ENCODE peak calls at places on chromosomes 2 and 18, in eight cellular contexts. B is aorta; Y is left ventricle myocardium inferior; U is CD4-positive, CD25-positive, alpha-beta regulatory T cell; N is psoas muscle; R is osteoblast; P is astrocyte; J is cardiac muscle cell. K is an unnamed sample.

GRCh38 chr2:222703866-222704265 is 32.4 kb downstream of the MOGAT1 start:
- DNase-seq in U (no peak), P (peak), B (no peak), Y (no peak), J (peak), R (peak), N (no peak), K (no peak)

GRCh38 chr2:71385008-71385407 is 53.4 kb downstream of the ZNF638 start:
- DNase-seq in U (no peak), Y (no peak), B (no peak), J (peak), R (no peak), N (no peak), P (peak), K (no peak)

GRCh38 chr2:97748397-97748796 is 35.0 kb downstream of the ZAP70 start:
- DNase-seq in R (peak), Y (peak), N (no peak), B (no peak), J (peak), U (peak), P (no peak), K (no peak)

GRCh38 chr2:113208995-113209868 is 35.5 kb downstream of the PSD4 start:
- DNase-seq in B (peak), Y (no peak), N (no peak), P (peak), J (no peak), R (peak), U (no peak), K (no peak)

GRCh38 chr2:43542285-43542933 is 53.4 kb downstream of the THADA start:
- DNase-seq in R (no peak), N (no peak), J (peak), U (peak), Y (no peak), P (peak), B (no peak), K (no peak)

GRCh38 chr2:44941551-44942234 is at the start of gene SIX3:
- DNase-seq in B (no peak), N (no peak), U (peak), J (no peak), Y (no peak), R (peak), P (peak), K (no peak)

GRCh38 chr18:9824474-9824832 is 61.3 kb upstream of the TXNDC2 start:
- DNase-seq in Y (no peak), P (peak), U (no peak), J (peak), R (no peak), B (no peak), N (no peak), K (peak)

GRCh38 chr2:55109219-55109891 is 59.1 kb upstream of the RTN4 start:
- DNase-seq in Y (no peak), P (peak), B (no peak), R (no peak), U (no peak), J (peak), N (no peak), K (no peak)

GRCh38 chr2:168819829-168820489 is 17.5 kb downstream of the NOSTRIN start:
- DNase-seq in B (no peak), P (no peak), J (no peak), U (no peak), R (no peak), Y (no peak), N (no peak), K (no peak)

GRCh38 chr2:105328281-105329196 is 996 bp downstream of the TGFBRAP1 start:
- DNase-seq in R (peak), P (no peak), U (no peak), J (peak), Y (no peak), B (no peak), N (peak), K (no peak)

GRCh38 chr18:25057491-25058050 is 294.4 kb downstream of the ZNF521 start:
- DNase-seq in Y (no peak), B (no peak), J (no peak), P (no peak), R (no peak), N (no peak), U (no peak), K (no peak)

GRCh38 chr2:145593991-145594702 is 1074.2 kb upstream of the ZEB2 start:
- DNase-seq in P (peak), B (no peak), J (peak), R (peak), N (no peak), Y (no peak), U (no peak), K (no peak)

GRCh38 chr2:190382851-190383250 is 25.3 kb upstream of the MFSD6 start:
- DNase-seq in R (no peak), B (no peak), P (peak), U (peak), J (peak), Y (no peak), N (no peak), K (no peak)

GRCh38 chr2:68411397-68412126 is 46.5 kb downstream of the PLEK start:
- DNase-seq in B (no peak), P (no peak), J (no peak), Y (no peak), N (no peak), R (no peak), U (no peak), K (no peak)

GRCh38 chr2:55965966-55966365 is 42.4 kb upstream of the EFEMP1 start:
- DNase-seq in B (no peak), R (no peak), J (peak), N (no peak), U (no peak), P (peak), Y (no peak), K (no peak)

GRCh38 chr2:70261501-70261900 is 3.6 kb downstream of the PCYOX1 start:
- DNase-seq in J (no peak), Y (no peak), N (no peak), U (no peak), B (no peak), P (no peak), R (no peak), K (peak)

GRCh38 chr2:110881908-110882307 is 149.5 kb downstream of the ACOXL start:
- DNase-seq in P (no peak), Y (no peak), N (no peak), U (no peak), R (no peak), B (no peak), J (no peak), K (no peak)

GRCh38 chr2:169714699-169715098 is 18.9 kb upstream of the KLHL23 start:
- DNase-seq in Y (no peak), U (no peak), N (no peak), P (no peak), R (no peak), B (no peak), J (no peak), K (no peak)

GRCh38 chr2:42068571-42069178 is 20.9 kb downstream of the PKDCC start:
- DNase-seq in Y (no peak), N (no peak), B (no peak), P (no peak), J (no peak), R (no peak), U (no peak), K (no peak)

GRCh38 chr2:35548171-35548570 is 807.4 kb upstream of the CRIM1 start:
- DNase-seq in R (no peak), N (no peak), U (no peak), P (peak), J (no peak), B (no peak), Y (no peak), K (no peak)

GRCh38 chr2:223039618-223040017 is 12.4 kb upstream of the KCNE4 start:
- DNase-seq in U (no peak), P (no peak), R (no peak), J (no peak), B (no peak), Y (no peak), N (no peak), K (no peak)

DNA sequence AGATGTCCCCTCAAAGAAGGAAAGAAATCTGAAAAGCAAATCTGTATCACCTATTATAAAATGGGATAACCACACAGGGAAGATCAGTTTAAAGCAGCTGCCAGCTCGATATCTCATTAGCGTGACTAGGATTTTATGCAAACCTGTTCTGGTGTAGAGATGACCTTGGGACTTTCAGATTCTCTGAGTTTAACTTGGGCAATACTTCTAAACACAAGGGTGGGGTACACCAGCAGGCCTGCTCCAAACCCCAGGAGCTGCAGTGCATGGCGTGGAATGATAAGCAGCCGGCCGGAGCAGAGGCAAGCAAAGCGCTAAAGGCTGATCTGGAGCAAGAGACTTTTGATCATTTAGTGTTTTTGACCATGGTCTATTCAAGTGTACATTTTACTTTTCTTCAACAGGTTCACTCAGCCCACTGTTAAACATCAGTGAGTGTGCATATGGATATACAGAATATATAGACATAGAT is 4.7 kb downstream of the SERTAD2 start:
- DNase-seq in J (no peak), U (no peak), Y (no peak), R (no peak), B (no peak), P (no peak), N (no peak), K (no peak)
- H3K27ac ChIP-seq in J (peak), U (no peak), Y (peak), R (peak), B (no peak), P (no peak), N (peak), K (peak)

GRCh38 chr2:120343433-120344105 is 2.4 kb upstream of the INHBB start:
- DNase-seq in R (peak), U (peak), B (peak), Y (peak), J (peak), P (peak), N (peak), K (peak)
- H3K4me3 ChIP-seq in R (peak), U (no peak), B (no peak), Y (peak), J (no peak), P (no peak), N (peak), K (peak)

DNA sequence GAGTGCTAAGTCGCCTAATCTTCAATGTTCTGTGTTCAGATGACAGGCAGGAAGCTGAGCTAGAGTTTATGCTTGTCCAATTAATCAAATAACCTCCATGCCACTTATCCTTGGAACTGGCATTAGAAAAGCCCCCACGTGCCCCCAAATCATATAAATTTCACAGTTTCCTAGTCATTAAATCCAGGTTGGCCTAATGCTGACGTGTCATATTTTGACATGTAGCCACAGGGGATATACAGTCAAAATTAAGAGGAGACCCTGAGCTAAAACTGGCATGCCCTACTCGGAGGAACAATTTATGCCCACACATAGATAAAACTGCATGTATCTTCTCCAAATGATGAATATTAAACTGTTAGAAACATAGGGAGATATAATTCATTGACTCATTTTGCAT is 101.0 kb downstream of the AFF3 start:
- DNase-seq in J (no peak), B (no peak), U (no peak), R (no peak), N (no peak), P (no peak), Y (no peak), K (no peak)
- H3K27ac ChIP-seq in J (no peak), B (no peak), U (no peak), R (no peak), N (no peak), P (no peak), Y (no peak), K (no peak)

DNA sequence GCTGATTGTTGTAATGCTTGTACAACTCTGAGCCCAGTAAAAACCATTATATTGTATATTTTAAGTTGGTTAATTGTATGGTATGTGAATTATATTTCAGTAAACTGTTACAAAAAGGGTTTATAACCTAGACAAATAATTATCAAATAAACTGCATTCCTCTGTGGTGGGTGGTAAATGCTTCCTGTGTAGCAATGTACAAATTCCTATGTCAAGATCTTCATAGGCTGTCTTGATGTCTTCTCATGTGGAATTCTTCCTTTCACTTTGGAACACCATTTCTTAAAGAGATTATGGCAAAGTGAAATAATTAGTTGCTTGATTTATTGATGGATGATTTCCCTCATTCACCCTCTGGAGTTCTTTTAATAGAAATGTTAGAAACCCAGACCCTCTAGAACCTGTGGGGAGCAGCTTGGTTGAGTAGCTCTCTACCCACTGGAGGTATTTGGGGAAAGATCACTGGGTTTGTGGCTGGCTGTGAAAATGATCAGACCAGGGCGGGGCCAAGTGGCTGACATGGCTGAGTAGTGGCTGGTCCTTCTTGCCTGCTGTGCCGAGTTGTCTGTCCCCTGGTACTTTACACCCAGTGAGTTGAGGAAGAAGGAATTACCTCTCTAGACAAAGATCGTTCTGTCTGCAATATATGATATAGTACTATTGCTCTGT is 22.4 kb upstream of the MGAT5 start:
- DNase-seq in U (no peak), J (peak), Y (no peak), N (no peak), P (peak), B (no peak), R (no peak), K (no peak)
- H3K4me3 ChIP-seq in U (peak), J (no peak), Y (no peak), N (no peak), P (no peak), B (no peak), R (no peak), K (no peak)

DNA sequence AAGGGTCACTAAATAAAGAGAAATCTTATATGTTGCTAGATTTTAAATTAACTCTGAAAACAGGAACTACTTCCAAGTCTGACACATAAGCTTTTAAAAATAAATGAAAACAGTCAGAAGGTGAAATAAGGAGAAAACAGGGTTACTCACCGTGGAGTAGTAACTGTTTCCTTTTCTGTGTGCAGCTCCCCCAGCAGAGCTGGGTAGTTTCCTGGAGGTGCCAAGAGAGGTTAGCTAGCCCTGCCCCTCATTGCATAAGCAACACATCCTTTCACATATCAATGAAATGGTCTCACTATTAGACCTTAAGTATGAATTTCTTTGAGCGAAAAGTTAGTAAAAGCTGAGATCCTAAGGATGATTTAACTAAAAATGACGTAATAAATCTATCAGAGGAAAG is 54.0 kb upstream of the GPR75 start:
- DNase-seq in J (peak), P (peak), Y (no peak), U (peak), R (no peak), N (no peak), B (no peak), K (no peak)
- H3K27ac ChIP-seq in J (peak), P (no peak), Y (no peak), U (no peak), R (peak), N (no peak), B (no peak), K (no peak)

GRCh38 chr18:22934789-22935188 is 1.7 kb downstream of the RBBP8 start:
- DNase-seq in N (no peak), U (no peak), B (no peak), J (no peak), R (no peak), Y (no peak), P (no peak), K (no peak)
- H3K4me3 ChIP-seq in N (no peak), U (no peak), B (no peak), J (peak), R (no peak), Y (no peak), P (no peak), K (no peak)

K was measured in right atrium auricular region.